ENCODE peak calls at places on chromosome 5, in four cellular contexts. R is lung, K is mesenteric fat pad, J is mesenchymal stem cell. M is an unnamed sample.

GRCh38 chr5:95804765-95805539 is 17.6 kb downstream of the GLRX start:
- DNase-seq in K (no peak), R (no peak), J (no peak), M (no peak)

GRCh38 chr5:32790411-32790951 is 79.4 kb downstream of the NPR3 start:
- DNase-seq in J (no peak), K (no peak), R (no peak), M (no peak)

GRCh38 chr5:168578006-168578405 is 1.2 kb downstream of the PANK3 start:
- DNase-seq in K (no peak), R (no peak), J (peak), M (no peak)

GRCh38 chr5:38541174-38541724 is 15.2 kb downstream of the LIFR start:
- DNase-seq in K (no peak), R (no peak), J (no peak), M (no peak)

GRCh38 chr5:181259974-181260719 is 796 bp downstream of the TRIM52 start:
- DNase-seq in K (no peak), R (no peak), J (no peak), M (no peak)

GRCh38 chr5:106392766-106393165 is 1278.0 kb downstream of the EFNA5 start:
- DNase-seq in J (no peak), R (no peak), K (no peak), M (no peak)

GRCh38 chr5:172671091-172671490 is 30.0 kb downstream of the NEURL1B start:
- DNase-seq in R (no peak), K (no peak), J (no peak), M (no peak)

GRCh38 chr5:158832096-158832495 is 267.6 kb downstream of the EBF1 start:
- DNase-seq in J (no peak), R (no peak), K (no peak), M (no peak)

GRCh38 chr5:3091040-3091774 is 339.7 kb upstream of the IRX2 start:
- DNase-seq in J (no peak), K (no peak), R (no peak), M (no peak)

GRCh38 chr5:101153526-101153925 is 250.4 kb upstream of the ST8SIA4 start:
- DNase-seq in J (no peak), R (no peak), K (no peak), M (no peak)

GRCh38 chr5:33257807-33258491 is 182.8 kb upstream of the TARS1 start:
- DNase-seq in J (peak), K (no peak), R (no peak), M (no peak)

GRCh38 chr5:173204185-173204979 is 30.6 kb downstream of the NKX2-5 start:
- DNase-seq in J (peak), R (no peak), K (peak), M (no peak)

M was measured in pancreas.